ENCODE peak calls at places on chromosome 18, in seven cellular contexts. M is RWPE2, Y is heart right ventricle, W is H1, H is Panc1, O is thyroid gland, A is cardiac fibroblast. U is an unnamed sample.

GRCh38 chr18:26227051-26227672 is 917 bp downstream of the TAF4B start:
- DNase-seq in O (peak), W (no peak), Y (no peak), M (no peak), H (no peak), A (peak), U (peak)

GRCh38 chr18:48749768-48750167 is 201.0 kb downstream of the SMAD7 start:
- DNase-seq in M (no peak), Y (peak), W (no peak), H (no peak), O (peak), A (peak), U (peak)

GRCh38 chr18:77380695-77381094 is 131.0 kb downstream of the GALR1 start:
- DNase-seq in Y (no peak), O (no peak), H (no peak), M (no peak), A (no peak), W (no peak), U (no peak)

GRCh38 chr18:23825978-23826405 is 136.7 kb downstream of the LAMA3 start:
- DNase-seq in O (peak), Y (no peak), M (no peak), H (no peak), W (no peak), A (peak), U (peak)

GRCh38 chr18:58077329-58077728 is 33.3 kb downstream of the NEDD4L start:
- DNase-seq in Y (no peak), W (no peak), M (no peak), O (no peak), A (no peak), H (no peak), U (no peak)

GRCh38 chr18:332721-333513 is 65.1 kb upstream of the THOC1 start:
- DNase-seq in O (peak), M (no peak), W (no peak), A (no peak), Y (peak), H (no peak), U (peak)

GRCh38 chr18:58180738-58181353 is 136.8 kb downstream of the NEDD4L start:
- DNase-seq in Y (no peak), O (peak), W (no peak), M (no peak), A (peak), H (no peak), U (peak)

GRCh38 chr18:27887711-27888495 is 289.0 kb downstream of the CDH2 start:
- DNase-seq in Y (no peak), M (no peak), A (no peak), O (no peak), H (no peak), W (no peak), U (no peak)

GRCh38 chr18:76398899-76399612 is 96.0 kb downstream of the ZNF516 start:
- DNase-seq in M (no peak), O (peak), H (peak), Y (peak), W (peak), A (peak), U (peak)

GRCh38 chr18:48921305-48922202 is 29.2 kb downstream of the SMAD7 start:
- DNase-seq in O (no peak), Y (no peak), W (no peak), A (no peak), H (no peak), M (no peak), U (no peak)

GRCh38 chr18:54742654-54743053 is 85.6 kb upstream of the RAB27B start:
- DNase-seq in H (no peak), M (no peak), A (peak), Y (no peak), W (no peak), O (peak), U (peak)

GRCh38 chr18:74819433-74820059 is 221.9 kb downstream of the ZNF407 start:
- DNase-seq in W (peak), M (no peak), H (no peak), A (no peak), Y (no peak), O (no peak), U (peak)

GRCh38 chr18:67310826-67311225 is 205.7 kb downstream of the DSEL start:
- DNase-seq in H (no peak), W (no peak), A (peak), O (no peak), M (no peak), Y (no peak), U (peak)

GRCh38 chr18:8735274-8735673 is 29.9 kb downstream of the MTCL1 start:
- DNase-seq in M (no peak), A (no peak), O (no peak), Y (no peak), W (no peak), H (no peak), U (no peak)

GRCh38 chr18:58831610-58832009 is 33.1 kb upstream of the ZNF532 start:
- DNase-seq in A (peak), H (no peak), M (no peak), W (no peak), Y (no peak), O (no peak), U (peak)

GRCh38 chr18:48514786-48515185 is 24.0 kb upstream of the CTIF start:
- DNase-seq in Y (no peak), M (no peak), H (no peak), W (no peak), A (no peak), O (no peak), U (peak)

GRCh38 chr18:41378628-41379027 is 576.4 kb upstream of the PIK3C3 start:
- DNase-seq in O (no peak), M (no peak), A (peak), Y (no peak), H (peak), W (no peak), U (peak)

GRCh38 chr18:11078491-11078890 is 70.9 kb downstream of the PIEZO2 start:
- DNase-seq in Y (no peak), H (no peak), A (no peak), W (no peak), M (no peak), O (no peak), U (peak)

GRCh38 chr18:57437782-57438668 is 2.9 kb downstream of the ONECUT2 start:
- DNase-seq in M (peak), O (no peak), W (no peak), Y (no peak), H (no peak), A (peak), U (peak)

GRCh38 chr18:43314931-43315330 is 37.6 kb upstream of the SYT4 start:
- DNase-seq in Y (no peak), H (no peak), W (no peak), M (no peak), O (no peak), A (no peak), U (peak)

GRCh38 chr18:55096261-55097026 is 137.2 kb upstream of the CCDC68 start:
- DNase-seq in A (peak), O (peak), W (no peak), M (no peak), H (no peak), Y (no peak), U (peak)

GRCh38 chr18:62717850-62718229 is 2.5 kb downstream of the PHLPP1 start:
- DNase-seq in M (no peak), W (no peak), H (no peak), O (no peak), Y (no peak), A (peak), U (peak)

DNA sequence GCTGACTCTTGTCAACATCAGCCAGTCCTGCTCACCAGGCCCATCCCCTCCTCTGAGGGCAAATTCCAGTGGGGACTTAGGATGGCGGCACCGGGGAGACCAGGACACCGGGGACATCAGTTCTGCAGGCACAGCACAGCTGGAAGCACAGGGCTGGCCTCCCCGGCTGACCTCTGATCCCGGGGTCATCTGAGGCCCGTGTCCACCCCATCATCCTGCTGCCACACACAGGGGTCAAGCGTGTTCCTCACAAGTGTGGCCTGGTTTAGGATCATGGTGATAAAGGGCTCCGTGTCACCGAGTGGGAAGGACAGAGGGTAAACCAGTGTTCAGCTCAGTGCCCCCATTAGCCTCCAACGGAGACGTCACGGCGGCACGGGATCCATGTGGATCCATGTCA is 58.1 kb upstream of the CTDP1 start:
- DNase-seq in O (no peak), W (no peak), M (peak), A (no peak), H (no peak), Y (no peak), U (no peak)
- TF ChIP-seq CTCF in O (no peak), W (no peak), M (no peak), A (no peak), H (no peak), Y (no peak), U (no peak)

DNA sequence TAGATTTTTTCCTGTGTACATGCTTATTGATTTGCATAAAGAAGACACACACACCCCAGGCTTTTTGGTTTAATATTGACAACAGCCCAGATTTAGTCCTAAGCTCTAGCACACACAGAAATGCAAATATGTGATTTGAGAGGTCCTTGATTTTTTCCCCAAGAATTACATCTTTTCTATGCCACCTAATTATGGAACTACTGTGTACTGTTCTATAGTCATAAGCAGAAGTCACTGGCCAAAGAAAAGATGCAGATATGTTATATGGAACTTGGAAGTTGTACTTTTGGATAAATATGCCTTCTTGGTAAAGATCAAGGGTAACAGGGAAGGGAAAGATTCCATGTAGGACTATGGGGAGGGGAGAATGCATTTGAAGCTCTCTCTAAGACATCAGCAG is 105.6 kb downstream of the SETBP1 start:
- DNase-seq in Y (no peak), W (no peak), H (no peak), A (no peak), O (no peak), M (no peak), U (no peak)
- H3K4me3 ChIP-seq in Y (no peak), W (no peak), H (no peak), A (no peak), O (no peak), M (no peak), U (no peak)

DNA sequence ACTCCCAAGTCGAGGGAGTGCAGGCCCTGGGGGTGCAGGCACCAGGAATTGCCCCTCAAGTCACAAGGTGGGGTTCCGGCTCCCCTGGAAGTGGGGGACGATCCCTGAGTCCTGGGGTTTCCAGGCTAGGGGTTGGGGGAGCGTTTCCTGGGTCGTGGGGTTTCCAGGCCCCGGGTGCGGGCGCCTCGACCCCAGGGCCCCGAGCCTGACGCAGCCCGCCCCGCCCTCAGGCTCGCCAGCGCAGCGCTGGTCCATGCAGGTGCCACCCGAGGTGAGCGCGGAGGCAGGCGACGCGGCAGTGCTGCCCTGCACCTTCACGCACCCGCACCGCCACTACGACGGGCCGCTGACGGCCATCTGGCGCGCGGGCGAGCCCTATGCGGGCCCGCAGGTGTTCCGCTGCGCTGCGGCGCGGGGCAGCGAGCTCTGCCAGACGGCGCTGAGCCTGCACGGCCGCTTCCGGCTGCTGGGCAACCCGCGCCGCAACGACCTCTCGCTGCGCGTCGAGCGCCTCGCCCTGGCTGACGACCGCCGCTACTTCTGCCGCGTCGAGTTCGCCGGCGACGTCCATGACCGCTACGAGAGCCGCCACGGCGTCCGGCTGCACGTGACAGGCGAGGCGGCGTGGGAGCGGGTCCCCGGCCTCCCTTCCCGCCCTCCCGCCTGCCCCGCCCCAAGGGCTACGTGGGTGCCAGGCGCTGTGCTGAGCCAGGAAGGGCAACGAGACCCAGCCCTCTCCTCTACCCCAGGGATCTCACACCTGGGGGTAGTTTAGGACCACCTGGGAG is 12.0 kb downstream of the SIGLEC15 start:
- DNase-seq in A (peak), O (peak), M (no peak), H (no peak), W (peak), Y (peak), U (peak)
- TF ChIP-seq CTCF in A (no peak), O (peak), M (no peak), H (peak), W (peak), Y (no peak), U (peak)

GRCh38 chr18:79681484-79682387 is 2.1 kb downstream of the CTDP1 start:
- DNase-seq in W (no peak), O (no peak), M (no peak), H (no peak), A (no peak), Y (no peak), U (peak)

GRCh38 chr18:79680100-79680879 is 687 bp downstream of the CTDP1 start:
- DNase-seq in H (no peak), W (no peak), M (no peak), A (peak), Y (peak), O (peak), U (peak)

GRCh38 chr18:79679552-79680099 is at the start of gene CTDP1:
- DNase-seq in A (peak), Y (peak), O (peak), M (peak), W (peak), H (no peak), U (peak)

GRCh38 chr18:79682481-79682880 is 2.9 kb downstream of the CTDP1 start:
- DNase-seq in W (no peak), A (no peak), M (no peak), H (no peak), Y (no peak), O (no peak), U (no peak)

GRCh38 chr18:79680891-79681339 is 1.3 kb downstream of the CTDP1 start:
- DNase-seq in H (no peak), Y (no peak), M (no peak), O (no peak), W (no peak), A (no peak), U (no peak)
- H3K4me3 ChIP-seq in H (peak), Y (peak), M (peak), O (peak), W (peak), A (peak), U (peak)

DNA sequence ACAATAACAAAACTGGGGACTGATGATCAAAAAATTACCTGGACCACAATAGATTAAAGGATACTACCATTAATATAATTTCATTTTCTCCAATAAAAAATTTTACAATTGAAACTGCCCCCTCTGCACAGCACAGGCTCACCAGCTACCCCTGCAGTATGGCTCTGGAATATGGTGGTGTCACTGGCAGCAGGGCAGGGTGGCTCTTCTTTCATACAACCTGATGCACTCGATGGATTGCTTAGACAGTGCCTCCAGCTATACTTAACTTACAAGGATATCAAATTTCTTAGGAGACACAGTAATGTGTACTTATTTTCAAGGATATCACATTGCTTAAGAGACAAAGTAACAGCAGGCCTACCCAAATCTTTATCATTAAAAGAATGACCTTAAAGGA is 124.0 kb downstream of the PRELID3A start:
- DNase-seq in H (no peak), W (no peak), M (no peak), A (no peak), O (no peak), Y (no peak), U (peak)
- TF ChIP-seq CTCF in H (peak), W (peak), M (no peak), A (no peak), O (no peak), Y (no peak), U (peak)

GRCh38 chr18:37393945-37394609 is 171.5 kb downstream of the CELF4 start:
- DNase-seq in Y (peak), A (peak), H (no peak), O (peak), W (peak), M (no peak), U (peak)

GRCh38 chr18:37393221-37393828 is 172.3 kb downstream of the CELF4 start:
- DNase-seq in M (no peak), Y (no peak), O (no peak), A (no peak), H (no peak), W (no peak), U (no peak)

GRCh38 chr18:37395631-37396030 is 170.0 kb downstream of the CELF4 start:
- DNase-seq in O (no peak), H (no peak), M (no peak), A (no peak), Y (no peak), W (no peak), U (no peak)

GRCh38 chr18:37395138-37395537 is 170.5 kb downstream of the CELF4 start:
- DNase-seq in H (no peak), Y (no peak), A (no peak), M (no peak), O (no peak), W (no peak), U (no peak)

DNA sequence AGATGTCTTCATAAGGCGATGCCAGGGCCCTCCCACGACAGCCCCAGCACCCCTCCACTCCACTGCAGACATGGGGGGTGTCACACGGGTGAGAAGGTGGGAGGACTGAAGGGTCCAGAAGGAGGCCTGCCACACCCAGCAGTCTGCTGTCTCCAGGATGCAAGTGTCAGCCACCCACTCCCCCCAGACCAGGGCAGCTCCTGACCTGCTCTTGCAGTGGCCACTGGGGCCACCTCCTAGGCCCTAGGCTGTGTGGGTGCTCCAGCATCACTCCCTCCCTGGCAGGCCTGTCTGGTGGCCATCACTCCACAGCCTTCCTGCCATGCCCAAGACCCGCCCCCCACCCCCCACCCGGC is 171.0 kb downstream of the CELF4 start:
- DNase-seq in W (no peak), H (no peak), Y (no peak), A (no peak), O (no peak), M (no peak), U (no peak)
- H3K4me3 ChIP-seq in W (no peak), H (no peak), Y (peak), A (no peak), O (peak), M (no peak), U (no peak)

DNA sequence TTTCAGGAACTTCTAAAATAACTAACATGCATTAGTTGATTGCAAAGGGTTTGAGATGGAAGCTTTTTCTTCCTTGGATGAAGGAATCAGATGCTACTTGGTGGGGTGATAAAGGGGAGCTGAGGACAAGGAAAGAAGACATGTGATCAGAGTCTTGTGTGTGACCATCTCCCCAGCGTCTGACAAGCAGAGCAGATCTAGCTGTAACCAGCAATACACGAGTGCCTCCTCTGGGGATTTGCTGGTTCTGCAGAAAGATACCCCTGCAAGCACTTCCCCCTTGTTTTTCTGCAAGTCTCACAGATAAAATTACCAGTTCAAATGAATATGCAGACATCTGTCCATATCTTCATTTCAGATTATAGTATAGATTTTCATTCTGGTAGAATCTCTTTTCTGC is 2.7 kb downstream of the CDH7 start:
- DNase-seq in O (no peak), H (peak), Y (no peak), A (no peak), M (no peak), W (no peak), U (peak)
- TF ChIP-seq CTCF in O (no peak), H (peak), Y (no peak), A (no peak), M (peak), W (peak), U (peak)

DNA sequence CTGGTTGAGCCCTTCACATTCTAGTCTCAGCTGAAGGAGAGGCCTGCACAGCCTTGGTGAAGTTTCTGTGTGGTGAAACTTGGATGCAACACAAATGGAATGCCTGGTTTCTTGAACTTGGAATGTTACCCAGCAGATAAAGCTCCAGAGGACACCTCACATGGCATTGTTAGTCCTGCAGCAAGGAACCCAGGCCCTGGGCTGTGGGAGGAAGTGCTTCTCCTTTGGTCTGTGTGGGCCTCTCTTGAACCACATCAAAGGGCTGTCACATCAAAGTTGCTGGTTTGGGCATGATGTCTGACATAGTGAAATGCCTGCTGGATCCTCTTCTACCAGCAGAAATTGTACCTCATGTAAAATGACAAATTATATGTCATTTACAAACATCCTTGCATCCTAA is 198.5 kb downstream of the FHOD3 start:
- DNase-seq in W (no peak), Y (no peak), O (no peak), A (peak), H (no peak), M (no peak), U (no peak)
- H3K4me3 ChIP-seq in W (no peak), Y (no peak), O (no peak), A (no peak), H (no peak), M (no peak), U (no peak)

U was measured in choroid plexus epithelial cell.